ENCODE peak calls at places on chromosomes 13 and 19, in nine cellular contexts. Y is brain microvascular endothelial cell, P is fibroblast of pulmonary artery, S is neuronal stem cell, Z is putamen, J is dermis microvascular lymphatic vessel endothelial cell, V is IMR-90, U is foreskin fibroblast, F is retinal pigment epithelial cell. A is an unnamed sample.

GRCh38 chr19:1220452-1221037 is 15.0 kb downstream of the STK11 start:
- DNase-seq in Y (no peak), P (no peak), S (no peak), Z (no peak), J (no peak), V (no peak), U (no peak), F (no peak), A (no peak)

GRCh38 chr13:80465321-80465720 is 124.4 kb upstream of the SPRY2 start:
- DNase-seq in Y (no peak), P (no peak), S (no peak), Z (no peak), J (no peak), V (no peak), U (no peak), F (no peak), A (no peak)

GRCh38 chr19:44517146-44517545 is 12.3 kb downstream of the CEACAM20 start:
- DNase-seq in Y (no peak), P (no peak), S (no peak), Z (no peak), J (no peak), V (peak), U (no peak), F (no peak), A (no peak)

GRCh38 chr13:24033527-24034302 is 126.8 kb upstream of the SPATA13 start:
- DNase-seq in Y (peak), P (peak), S (no peak), Z (no peak), J (no peak), V (peak), U (peak), F (no peak), A (peak)

GRCh38 chr13:110388141-110388943 is 81.3 kb downstream of the COL4A2 start:
- DNase-seq in Y (peak), P (peak), S (no peak), Z (no peak), J (no peak), V (peak), U (peak), F (peak), A (peak)

GRCh38 chr13:110361365-110361911 is 54.4 kb downstream of the COL4A2 start:
- DNase-seq in Y (peak), P (peak), S (no peak), Z (no peak), J (peak), V (peak), U (peak), F (no peak), A (peak)

GRCh38 chr13:45219123-45219891 is 18.5 kb upstream of the KCTD4 start:
- DNase-seq in Y (no peak), P (no peak), S (no peak), Z (no peak), J (peak), V (no peak), U (no peak), F (no peak), A (no peak)

GRCh38 chr13:78194904-78195639 is 276.4 kb upstream of the EDNRB start:
- DNase-seq in Y (no peak), P (peak), S (peak), Z (no peak), J (no peak), V (peak), U (peak), F (no peak), A (peak)

A was measured in AG20443.